ENCODE peak calls at places on chromosomes 3 and 15, in ten cellular contexts. One of them, this sample, is unnamed.

GRCh38 chr3:27589795-27590194 is 105.6 kb upstream of the SLC4A7 start:
- DNase-seq in A673: peak; percentile 38
- DNase-seq in CD8-positive, alpha-beta memory T cell: no peak
- DNase-seq in upper lobe of right lung: no peak
- DNase-seq in WERI-Rb-1: no peak
- DNase-seq in astrocyte of the spinal cord: peak; percentile 73
- DNase-seq in SK-N-MC: no peak
- DNase-seq in Caco-2: no peak
- DNase-seq in fibroblast of pulmonary artery: peak; percentile 64
- DNase-seq in foreskin fibroblast: no peak
- DNase-seq in this sample: peak; percentile 41

GRCh38 chr15:40322531-40323238 is 807 bp upstream of the INAFM2 start:
- DNase-seq in Caco-2: no peak
- DNase-seq in CD8-positive, alpha-beta memory T cell: no peak
- DNase-seq in A673: peak; percentile 67
- DNase-seq in SK-N-MC: peak; percentile 56
- DNase-seq in WERI-Rb-1: no peak
- DNase-seq in foreskin fibroblast: no peak
- DNase-seq in upper lobe of right lung: no peak
- DNase-seq in astrocyte of the spinal cord: peak; percentile 40
- DNase-seq in fibroblast of pulmonary artery: peak; percentile 52
- DNase-seq in this sample: no peak

GRCh38 chr3:27657404-27657803 is 64.7 kb downstream of the EOMES start:
- DNase-seq in fibroblast of pulmonary artery: peak; percentile 44
- DNase-seq in A673: no peak
- DNase-seq in astrocyte of the spinal cord: no peak
- DNase-seq in WERI-Rb-1: no peak
- DNase-seq in CD8-positive, alpha-beta memory T cell: no peak
- DNase-seq in SK-N-MC: no peak
- DNase-seq in upper lobe of right lung: no peak
- DNase-seq in Caco-2: no peak
- DNase-seq in foreskin fibroblast: peak; percentile 58
- DNase-seq in this sample: no peak

GRCh38 chr15:51869074-51869425 is 39.6 kb downstream of the TMOD3 start:
- DNase-seq in fibroblast of pulmonary artery: peak; percentile 75
- DNase-seq in SK-N-MC: no peak
- DNase-seq in WERI-Rb-1: no peak
- DNase-seq in CD8-positive, alpha-beta memory T cell: no peak
- DNase-seq in A673: peak; percentile 83
- DNase-seq in upper lobe of right lung: no peak
- DNase-seq in foreskin fibroblast: peak; percentile 73
- DNase-seq in astrocyte of the spinal cord: peak; percentile 89
- DNase-seq in Caco-2: no peak
- DNase-seq in this sample: peak; percentile 78

GRCh38 chr3:120341658-120342346 is 7.4 kb downstream of the LRRC58 start:
- DNase-seq in Caco-2: no peak
- DNase-seq in CD8-positive, alpha-beta memory T cell: no peak
- DNase-seq in upper lobe of right lung: peak; percentile 40
- DNase-seq in WERI-Rb-1: no peak
- DNase-seq in fibroblast of pulmonary artery: no peak
- DNase-seq in SK-N-MC: no peak
- DNase-seq in foreskin fibroblast: no peak
- DNase-seq in astrocyte of the spinal cord: no peak
- DNase-seq in A673: no peak
- DNase-seq in this sample: no peak

GRCh38 chr15:99997112-99997651 is 263.9 kb upstream of the LYSMD4 start:
- DNase-seq in foreskin fibroblast: no peak
- DNase-seq in A673: no peak
- DNase-seq in WERI-Rb-1: no peak
- DNase-seq in astrocyte of the spinal cord: no peak
- DNase-seq in SK-N-MC: no peak
- DNase-seq in CD8-positive, alpha-beta memory T cell: no peak
- DNase-seq in Caco-2: no peak
- DNase-seq in upper lobe of right lung: peak; percentile 57
- DNase-seq in fibroblast of pulmonary artery: no peak
- DNase-seq in this sample: no peak

GRCh38 chr3:50132421-50133282 is 22.5 kb upstream of the SEMA3F start:
- DNase-seq in foreskin fibroblast: no peak
- DNase-seq in astrocyte of the spinal cord: no peak
- DNase-seq in Caco-2: no peak
- DNase-seq in fibroblast of pulmonary artery: no peak
- DNase-seq in CD8-positive, alpha-beta memory T cell: no peak
- DNase-seq in WERI-Rb-1: peak; percentile 96
- DNase-seq in A673: no peak
- DNase-seq in upper lobe of right lung: no peak
- DNase-seq in SK-N-MC: no peak
- DNase-seq in this sample: no peak

GRCh38 chr3:156461889-156462288 is 93.0 kb downstream of the SSR3 start:
- DNase-seq in astrocyte of the spinal cord: no peak
- DNase-seq in foreskin fibroblast: no peak
- DNase-seq in SK-N-MC: no peak
- DNase-seq in WERI-Rb-1: no peak
- DNase-seq in fibroblast of pulmonary artery: no peak
- DNase-seq in A673: no peak
- DNase-seq in CD8-positive, alpha-beta memory T cell: no peak
- DNase-seq in Caco-2: no peak
- DNase-seq in upper lobe of right lung: no peak
- DNase-seq in this sample: no peak

GRCh38 chr15:31752905-31753304 is 277.4 kb upstream of the CHRNA7 start:
- DNase-seq in foreskin fibroblast: no peak
- DNase-seq in upper lobe of right lung: no peak
- DNase-seq in astrocyte of the spinal cord: no peak
- DNase-seq in SK-N-MC: no peak
- DNase-seq in CD8-positive, alpha-beta memory T cell: no peak
- DNase-seq in fibroblast of pulmonary artery: no peak
- DNase-seq in WERI-Rb-1: no peak
- DNase-seq in Caco-2: no peak
- DNase-seq in A673: no peak
- DNase-seq in this sample: no peak

GRCh38 chr15:40100133-40100946 is 8.3 kb downstream of the BMF start:
- DNase-seq in WERI-Rb-1: no peak
- DNase-seq in CD8-positive, alpha-beta memory T cell: no peak
- DNase-seq in upper lobe of right lung: peak; percentile 36
- DNase-seq in Caco-2: no peak
- DNase-seq in fibroblast of pulmonary artery: no peak
- DNase-seq in foreskin fibroblast: no peak
- DNase-seq in SK-N-MC: no peak
- DNase-seq in astrocyte of the spinal cord: no peak
- DNase-seq in A673: no peak
- DNase-seq in this sample: no peak

GRCh38 chr3:59839810-59840515 is 790.1 kb upstream of the CFAP20DC start:
- DNase-seq in astrocyte of the spinal cord: no peak
- DNase-seq in Caco-2: no peak
- DNase-seq in CD8-positive, alpha-beta memory T cell: peak; percentile 22
- DNase-seq in A673: no peak
- DNase-seq in SK-N-MC: no peak
- DNase-seq in fibroblast of pulmonary artery: no peak
- DNase-seq in WERI-Rb-1: no peak
- DNase-seq in upper lobe of right lung: no peak
- DNase-seq in foreskin fibroblast: no peak
- DNase-seq in this sample: no peak

GRCh38 chr15:68383161-68384074 is 48.5 kb downstream of the ITGA11 start:
- DNase-seq in A673: peak; percentile 63
- DNase-seq in fibroblast of pulmonary artery: peak; percentile 64
- DNase-seq in SK-N-MC: no peak
- DNase-seq in CD8-positive, alpha-beta memory T cell: peak; percentile 55
- DNase-seq in upper lobe of right lung: peak; percentile 13
- DNase-seq in Caco-2: no peak
- DNase-seq in WERI-Rb-1: peak; percentile 30
- DNase-seq in astrocyte of the spinal cord: peak; percentile 37
- DNase-seq in foreskin fibroblast: peak; percentile 16
- DNase-seq in this sample: peak; percentile 40

GRCh38 chr3:124783696-124784095 is 53.4 kb downstream of the UMPS start:
- DNase-seq in CD8-positive, alpha-beta memory T cell: no peak
- DNase-seq in upper lobe of right lung: peak; percentile 6
- DNase-seq in foreskin fibroblast: no peak
- DNase-seq in fibroblast of pulmonary artery: no peak
- DNase-seq in SK-N-MC: no peak
- DNase-seq in Caco-2: no peak
- DNase-seq in A673: no peak
- DNase-seq in astrocyte of the spinal cord: no peak
- DNase-seq in WERI-Rb-1: no peak
- DNase-seq in this sample: peak; percentile 43

DNA sequence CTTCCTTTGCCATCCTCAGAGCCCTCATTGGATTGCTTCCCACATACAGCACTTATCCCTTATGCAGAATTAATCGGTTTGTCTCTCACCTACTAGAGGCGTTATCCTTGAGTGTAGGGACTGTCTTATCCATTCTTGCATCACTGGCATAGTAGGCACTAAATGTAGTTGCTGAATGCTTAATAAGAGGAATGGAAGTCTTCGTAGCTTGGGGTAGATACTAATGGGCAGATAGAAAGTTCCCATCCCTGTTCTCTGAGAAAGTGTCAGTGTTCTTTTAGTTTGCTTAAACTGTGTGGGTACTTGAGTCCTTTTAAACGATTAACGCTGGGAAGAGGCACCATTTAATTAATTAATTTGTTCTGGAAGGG is 1.4 kb upstream of the MBNL1 start:
- DNase-seq in fibroblast of pulmonary artery: no peak
- DNase-seq in A673: no peak
- DNase-seq in upper lobe of right lung: no peak
- DNase-seq in astrocyte of the spinal cord: no peak
- DNase-seq in SK-N-MC: no peak
- DNase-seq in CD8-positive, alpha-beta memory T cell: no peak
- DNase-seq in WERI-Rb-1: no peak
- DNase-seq in foreskin fibroblast: no peak
- DNase-seq in Caco-2: no peak
- DNase-seq in this sample: no peak
- H3K4me3 ChIP-seq in fibroblast of pulmonary artery: no peak overlapping the region
- H3K4me3 ChIP-seq in A673: no peak overlapping the region
- H3K4me3 ChIP-seq in upper lobe of right lung: peak overlapping the region; percentile 89
- H3K4me3 ChIP-seq in astrocyte of the spinal cord: no peak overlapping the region
- H3K4me3 ChIP-seq in SK-N-MC: no peak overlapping the region
- H3K4me3 ChIP-seq in CD8-positive, alpha-beta memory T cell: peak overlapping the region; percentile 97
- H3K4me3 ChIP-seq in WERI-Rb-1: no peak overlapping the region
- H3K4me3 ChIP-seq in foreskin fibroblast: peak overlapping the region; percentile 73
- H3K4me3 ChIP-seq in Caco-2: no peak overlapping the region
- H3K4me3 ChIP-seq in this sample: peak overlapping the region; percentile 60

GRCh38 chr3:13069495-13069894 is 3.7 kb downstream of the IQSEC1 start:
- DNase-seq in astrocyte of the spinal cord: no peak
- DNase-seq in Caco-2: no peak
- DNase-seq in SK-N-MC: no peak
- DNase-seq in fibroblast of pulmonary artery: no peak
- DNase-seq in upper lobe of right lung: no peak
- DNase-seq in CD8-positive, alpha-beta memory T cell: peak; percentile 39
- DNase-seq in A673: no peak
- DNase-seq in WERI-Rb-1: no peak
- DNase-seq in foreskin fibroblast: no peak
- DNase-seq in this sample: no peak

GRCh38 chr3:13070622-13071021 is 2.6 kb downstream of the IQSEC1 start:
- DNase-seq in astrocyte of the spinal cord: no peak
- DNase-seq in upper lobe of right lung: no peak
- DNase-seq in foreskin fibroblast: no peak
- DNase-seq in SK-N-MC: no peak
- DNase-seq in WERI-Rb-1: peak; percentile 46
- DNase-seq in CD8-positive, alpha-beta memory T cell: no peak
- DNase-seq in A673: no peak
- DNase-seq in Caco-2: no peak
- DNase-seq in fibroblast of pulmonary artery: no peak
- DNase-seq in this sample: no peak

GRCh38 chr3:13072239-13073041 is 789 bp downstream of the IQSEC1 start:
- DNase-seq in foreskin fibroblast: no peak
- DNase-seq in CD8-positive, alpha-beta memory T cell: no peak
- DNase-seq in fibroblast of pulmonary artery: no peak
- DNase-seq in A673: no peak
- DNase-seq in WERI-Rb-1: no peak
- DNase-seq in upper lobe of right lung: no peak
- DNase-seq in SK-N-MC: no peak
- DNase-seq in Caco-2: no peak
- DNase-seq in astrocyte of the spinal cord: no peak
- DNase-seq in this sample: no peak

GRCh38 chr3:13073042-13073906 is at the start of gene IQSEC1:
- DNase-seq in WERI-Rb-1: no peak
- DNase-seq in upper lobe of right lung: peak; percentile 71
- DNase-seq in foreskin fibroblast: no peak
- DNase-seq in Caco-2: no peak
- DNase-seq in SK-N-MC: no peak
- DNase-seq in astrocyte of the spinal cord: no peak
- DNase-seq in A673: no peak
- DNase-seq in fibroblast of pulmonary artery: no peak
- DNase-seq in CD8-positive, alpha-beta memory T cell: peak; percentile 56
- DNase-seq in this sample: no peak

GRCh38 chr3:13071695-13072094 is 1.5 kb downstream of the IQSEC1 start:
- DNase-seq in WERI-Rb-1: no peak
- DNase-seq in foreskin fibroblast: no peak
- DNase-seq in A673: no peak
- DNase-seq in upper lobe of right lung: no peak
- DNase-seq in fibroblast of pulmonary artery: no peak
- DNase-seq in Caco-2: no peak
- DNase-seq in astrocyte of the spinal cord: no peak
- DNase-seq in CD8-positive, alpha-beta memory T cell: no peak
- DNase-seq in SK-N-MC: no peak
- DNase-seq in this sample: no peak
- H3K4me3 ChIP-seq in WERI-Rb-1: no peak overlapping the region
- H3K4me3 ChIP-seq in foreskin fibroblast: no peak overlapping the region
- H3K4me3 ChIP-seq in A673: no peak overlapping the region
- H3K4me3 ChIP-seq in upper lobe of right lung: no peak overlapping the region
- H3K4me3 ChIP-seq in fibroblast of pulmonary artery: no peak overlapping the region
- H3K4me3 ChIP-seq in Caco-2: no peak overlapping the region
- H3K4me3 ChIP-seq in astrocyte of the spinal cord: no peak overlapping the region
- H3K4me3 ChIP-seq in CD8-positive, alpha-beta memory T cell: no peak overlapping the region
- H3K4me3 ChIP-seq in SK-N-MC: no peak overlapping the region
- H3K4me3 ChIP-seq in this sample: no peak overlapping the region

DNA sequence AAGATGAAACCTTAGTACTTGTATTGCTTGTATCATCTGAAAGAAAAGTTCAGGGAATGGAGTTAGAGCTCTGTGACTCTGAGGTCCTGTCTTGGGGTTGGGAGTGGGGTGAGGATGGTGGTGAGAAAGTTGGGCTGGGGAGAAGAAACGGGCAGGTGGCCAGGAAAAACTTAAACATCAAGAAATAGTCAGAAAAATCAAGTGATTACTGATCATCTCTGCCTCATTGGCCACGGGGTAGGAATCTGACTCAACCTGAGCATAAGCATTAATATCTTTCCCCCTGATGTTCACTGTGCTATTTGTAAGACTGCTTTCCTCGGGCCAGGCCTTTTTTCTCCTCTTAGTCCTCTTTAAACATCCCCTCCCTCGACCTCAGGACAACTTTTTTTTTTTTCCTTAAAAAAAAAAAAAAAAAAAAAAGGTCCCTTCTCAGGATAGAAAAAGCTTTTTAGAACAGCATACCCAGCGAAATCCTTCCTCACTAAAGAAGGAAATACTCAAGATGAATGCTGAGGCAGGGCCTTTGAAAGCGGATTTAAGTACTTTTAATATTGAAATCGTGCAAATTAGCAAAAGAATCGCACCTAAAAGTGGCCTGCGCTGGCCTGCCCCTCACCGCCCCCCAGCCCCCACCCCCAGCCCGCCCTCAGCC is 5.7 kb downstream of the MEIS2 start:
- DNase-seq in foreskin fibroblast: no peak
- DNase-seq in WERI-Rb-1: no peak
- DNase-seq in Caco-2: no peak
- DNase-seq in fibroblast of pulmonary artery: no peak
- DNase-seq in SK-N-MC: no peak
- DNase-seq in CD8-positive, alpha-beta memory T cell: no peak
- DNase-seq in A673: no peak
- DNase-seq in upper lobe of right lung: no peak
- DNase-seq in astrocyte of the spinal cord: peak; percentile 68
- DNase-seq in this sample: no peak
- H3K4me3 ChIP-seq in foreskin fibroblast: peak overlapping the region; percentile 95
- H3K4me3 ChIP-seq in WERI-Rb-1: peak overlapping the region; percentile 69
- H3K4me3 ChIP-seq in Caco-2: no peak overlapping the region
- H3K4me3 ChIP-seq in fibroblast of pulmonary artery: peak overlapping the region; percentile 86
- H3K4me3 ChIP-seq in SK-N-MC: no peak overlapping the region
- H3K4me3 ChIP-seq in CD8-positive, alpha-beta memory T cell: no peak overlapping the region
- H3K4me3 ChIP-seq in A673: no peak overlapping the region
- H3K4me3 ChIP-seq in upper lobe of right lung: peak overlapping the region; percentile 76
- H3K4me3 ChIP-seq in astrocyte of the spinal cord: peak overlapping the region; percentile 93
- H3K4me3 ChIP-seq in this sample: peak overlapping the region; percentile 40

GRCh38 chr15:57806003-57806402 is 99.5 kb downstream of the POLR2M start:
- DNase-seq in Caco-2: no peak
- DNase-seq in A673: no peak
- DNase-seq in CD8-positive, alpha-beta memory T cell: no peak
- DNase-seq in astrocyte of the spinal cord: no peak
- DNase-seq in WERI-Rb-1: no peak
- DNase-seq in upper lobe of right lung: no peak
- DNase-seq in fibroblast of pulmonary artery: no peak
- DNase-seq in foreskin fibroblast: no peak
- DNase-seq in SK-N-MC: no peak
- DNase-seq in this sample: no peak
- H3K4me3 ChIP-seq in Caco-2: no peak overlapping the region
- H3K4me3 ChIP-seq in A673: no peak overlapping the region
- H3K4me3 ChIP-seq in CD8-positive, alpha-beta memory T cell: no peak overlapping the region
- H3K4me3 ChIP-seq in astrocyte of the spinal cord: no peak overlapping the region
- H3K4me3 ChIP-seq in WERI-Rb-1: no peak overlapping the region
- H3K4me3 ChIP-seq in upper lobe of right lung: no peak overlapping the region
- H3K4me3 ChIP-seq in fibroblast of pulmonary artery: no peak overlapping the region
- H3K4me3 ChIP-seq in foreskin fibroblast: no peak overlapping the region
- H3K4me3 ChIP-seq in SK-N-MC: no peak overlapping the region
- H3K4me3 ChIP-seq in this sample: no peak overlapping the region